ENCODE peak calls at places on chromosome 1, in ten cellular contexts. R, W, M, Q, Y, H, X, K, Z and D are unnamed samples.

GRCh38 chr1:30724655-30725421 is 1.5 kb upstream of the MATN1 start:
- DNase-seq in R (no peak), W (no peak), M (no peak), Q (no peak), Y (no peak), H (no peak), X (no peak), K (no peak), Z (no peak), D (no peak)

GRCh38 chr1:18481190-18481920 is 625 bp downstream of the KLHDC7A start:
- DNase-seq in R (no peak), W (no peak), M (no peak), Q (peak), Y (peak), H (no peak), X (no peak), K (no peak), Z (no peak), D (no peak)

GRCh38 chr1:183648042-183648441 is 5.1 kb downstream of the APOBEC4 start:
- DNase-seq in R (no peak), W (no peak), M (no peak), Q (no peak), Y (no peak), H (no peak), X (no peak), K (no peak), Z (no peak), D (no peak)

GRCh38 chr1:2552189-2552588 is 4.0 kb upstream of the TNFRSF14 start:
- DNase-seq in R (no peak), W (no peak), M (no peak), Q (no peak), Y (no peak), H (no peak), X (no peak), K (no peak), Z (no peak), D (no peak)

GRCh38 chr1:236021424-236022135 is 43.3 kb downstream of the NID1 start:
- DNase-seq in R (peak), W (no peak), M (no peak), Q (no peak), Y (no peak), H (no peak), X (no peak), K (no peak), Z (no peak), D (no peak)

GRCh38 chr1:174165471-174166137 is 6.3 kb downstream of the RABGAP1L start:
- DNase-seq in R (peak), W (peak), M (no peak), Q (no peak), Y (no peak), H (no peak), X (no peak), K (peak), Z (no peak), D (no peak)

GRCh38 chr1:32902535-32902920 is 1.3 kb upstream of the TMEM54 start:
- DNase-seq in R (no peak), W (no peak), M (no peak), Q (no peak), Y (no peak), H (no peak), X (no peak), K (peak), Z (no peak), D (no peak)

GRCh38 chr1:36658838-36659237 is 176.1 kb upstream of the CSF3R start:
- DNase-seq in R (no peak), W (no peak), M (no peak), Q (no peak), Y (no peak), H (no peak), X (no peak), K (no peak), Z (no peak), D (no peak)

GRCh38 chr1:201131398-201131797 is 4.4 kb upstream of the ASCL5 start:
- DNase-seq in R (no peak), W (no peak), M (no peak), Q (no peak), Y (no peak), H (no peak), X (no peak), K (no peak), Z (no peak), D (no peak)